ENCODE peak calls at places on chromosomes 13 and 19, in ten cellular contexts. One of them, this sample, is unnamed. For H3K36me3, the result is how much of the 10 kb centered on the place peaks cover.

GRCh38 chr19:6056282-6056741 is 54.0 kb downstream of the RFX2 start:
- DNase-seq in right lobe of liver: peak
- DNase-seq in H7: no peak
- DNase-seq in bronchial epithelial cell: no peak
- DNase-seq in SK-N-SH: no peak
- DNase-seq in pancreas: no peak
- DNase-seq in left lung: no peak
- DNase-seq in cardiac muscle cell: no peak
- DNase-seq in uterus: no peak
- DNase-seq in adrenal gland: no peak
- DNase-seq in this sample: no peak

GRCh38 chr13:50450279-50450678 is 393.2 kb downstream of the DLEU7 start:
- DNase-seq in cardiac muscle cell: no peak
- DNase-seq in left lung: no peak
- DNase-seq in uterus: no peak
- DNase-seq in pancreas: no peak
- DNase-seq in SK-N-SH: no peak
- DNase-seq in right lobe of liver: no peak
- DNase-seq in bronchial epithelial cell: no peak
- DNase-seq in adrenal gland: no peak
- DNase-seq in H7: no peak
- DNase-seq in this sample: no peak

GRCh38 chr13:42548731-42549554 is 25.0 kb upstream of the TNFSF11 start:
- DNase-seq in adrenal gland: no peak
- DNase-seq in left lung: no peak
- DNase-seq in H7: no peak
- DNase-seq in uterus: no peak
- DNase-seq in bronchial epithelial cell: no peak
- DNase-seq in right lobe of liver: peak
- DNase-seq in pancreas: no peak
- DNase-seq in cardiac muscle cell: no peak
- DNase-seq in SK-N-SH: no peak
- DNase-seq in this sample: no peak

GRCh38 chr19:1469936-1470863 is 8.8 kb downstream of the C19orf25 start:
- DNase-seq in H7: peak
- DNase-seq in adrenal gland: no peak
- DNase-seq in uterus: no peak
- DNase-seq in pancreas: peak
- DNase-seq in left lung: no peak
- DNase-seq in SK-N-SH: no peak
- DNase-seq in bronchial epithelial cell: peak
- DNase-seq in cardiac muscle cell: peak
- DNase-seq in right lobe of liver: no peak
- DNase-seq in this sample: no peak

GRCh38 chr13:107585466-107585865 is 629.9 kb downstream of the LIG4 start:
- DNase-seq in pancreas: peak
- DNase-seq in uterus: no peak
- DNase-seq in right lobe of liver: no peak
- DNase-seq in H7: no peak
- DNase-seq in bronchial epithelial cell: no peak
- DNase-seq in cardiac muscle cell: no peak
- DNase-seq in left lung: no peak
- DNase-seq in SK-N-SH: no peak
- DNase-seq in adrenal gland: no peak
- DNase-seq in this sample: no peak

GRCh38 chr13:32669030-32669646 is 82.9 kb downstream of the PDS5B start:
- DNase-seq in right lobe of liver: no peak
- DNase-seq in uterus: no peak
- DNase-seq in adrenal gland: no peak
- DNase-seq in left lung: no peak
- DNase-seq in SK-N-SH: peak
- DNase-seq in cardiac muscle cell: peak
- DNase-seq in H7: peak
- DNase-seq in pancreas: no peak
- DNase-seq in bronchial epithelial cell: peak
- DNase-seq in this sample: no peak

GRCh38 chr13:110616103-110617101 is 1.1 kb downstream of the NAXD start:
- DNase-seq in right lobe of liver: no peak
- DNase-seq in left lung: peak
- DNase-seq in cardiac muscle cell: no peak
- DNase-seq in pancreas: peak
- DNase-seq in uterus: no peak
- DNase-seq in bronchial epithelial cell: peak
- DNase-seq in adrenal gland: peak
- DNase-seq in SK-N-SH: peak
- DNase-seq in H7: peak
- DNase-seq in this sample: no peak

GRCh38 chr13:91652389-91652788 is 254.0 kb downstream of the GPC5 start:
- DNase-seq in adrenal gland: no peak
- DNase-seq in bronchial epithelial cell: peak
- DNase-seq in left lung: no peak
- DNase-seq in pancreas: no peak
- DNase-seq in SK-N-SH: no peak
- DNase-seq in right lobe of liver: no peak
- DNase-seq in H7: no peak
- DNase-seq in uterus: no peak
- DNase-seq in cardiac muscle cell: no peak
- DNase-seq in this sample: no peak

GRCh38 chr19:17334414-17335409 is at the start of gene ANO8:
- DNase-seq in pancreas: peak
- DNase-seq in cardiac muscle cell: peak
- DNase-seq in uterus: peak
- DNase-seq in SK-N-SH: peak
- DNase-seq in bronchial epithelial cell: peak
- DNase-seq in adrenal gland: peak
- DNase-seq in H7: peak
- DNase-seq in right lobe of liver: peak
- DNase-seq in left lung: peak
- DNase-seq in this sample: peak

GRCh38 chr13:50829896-50830295 is 13.6 kb downstream of the DLEU7 start:
- DNase-seq in adrenal gland: no peak
- DNase-seq in SK-N-SH: no peak
- DNase-seq in pancreas: no peak
- DNase-seq in right lobe of liver: no peak
- DNase-seq in left lung: no peak
- DNase-seq in uterus: no peak
- DNase-seq in H7: no peak
- DNase-seq in cardiac muscle cell: no peak
- DNase-seq in bronchial epithelial cell: peak
- DNase-seq in this sample: no peak

GRCh38 chr19:34962281-34962944 is 1.6 kb downstream of the ZNF792 start:
- DNase-seq in uterus: peak
- DNase-seq in right lobe of liver: no peak
- DNase-seq in left lung: no peak
- DNase-seq in pancreas: peak
- DNase-seq in adrenal gland: no peak
- DNase-seq in bronchial epithelial cell: no peak
- DNase-seq in H7: no peak
- DNase-seq in SK-N-SH: peak
- DNase-seq in cardiac muscle cell: no peak
- DNase-seq in this sample: no peak

GRCh38 chr13:36839281-36839680 is 20.3 kb downstream of the RFXAP start:
- DNase-seq in uterus: no peak
- DNase-seq in pancreas: no peak
- DNase-seq in cardiac muscle cell: no peak
- DNase-seq in adrenal gland: no peak
- DNase-seq in left lung: no peak
- DNase-seq in SK-N-SH: no peak
- DNase-seq in right lobe of liver: no peak
- DNase-seq in H7: no peak
- DNase-seq in bronchial epithelial cell: no peak
- DNase-seq in this sample: no peak

GRCh38 chr19:49338691-49339363 is 3.6 kb downstream of the CD37 start:
- DNase-seq in bronchial epithelial cell: peak
- DNase-seq in SK-N-SH: peak
- DNase-seq in right lobe of liver: peak
- DNase-seq in H7: peak
- DNase-seq in left lung: peak
- DNase-seq in uterus: peak
- DNase-seq in pancreas: peak
- DNase-seq in cardiac muscle cell: peak
- DNase-seq in adrenal gland: peak
- DNase-seq in this sample: no peak

GRCh38 chr13:99959538-99960230 is 11.9 kb downstream of the ZIC5 start:
- DNase-seq in right lobe of liver: no peak
- DNase-seq in SK-N-SH: no peak
- DNase-seq in cardiac muscle cell: peak
- DNase-seq in bronchial epithelial cell: no peak
- DNase-seq in uterus: no peak
- DNase-seq in pancreas: no peak
- DNase-seq in adrenal gland: no peak
- DNase-seq in H7: peak
- DNase-seq in left lung: no peak
- DNase-seq in this sample: no peak

GRCh38 chr13:32495429-32495828 is 43.2 kb downstream of the N4BP2L2 start:
- DNase-seq in adrenal gland: no peak
- DNase-seq in SK-N-SH: no peak
- DNase-seq in left lung: no peak
- DNase-seq in bronchial epithelial cell: no peak
- DNase-seq in cardiac muscle cell: no peak
- DNase-seq in pancreas: no peak
- DNase-seq in H7: no peak
- DNase-seq in right lobe of liver: no peak
- DNase-seq in uterus: no peak
- DNase-seq in this sample: no peak

GRCh38 chr13:84400711-84401110 is 518.4 kb upstream of the SLITRK1 start:
- DNase-seq in right lobe of liver: no peak
- DNase-seq in pancreas: no peak
- DNase-seq in bronchial epithelial cell: peak
- DNase-seq in cardiac muscle cell: no peak
- DNase-seq in adrenal gland: no peak
- DNase-seq in uterus: no peak
- DNase-seq in SK-N-SH: no peak
- DNase-seq in H7: no peak
- DNase-seq in left lung: no peak
- DNase-seq in this sample: peak

DNA sequence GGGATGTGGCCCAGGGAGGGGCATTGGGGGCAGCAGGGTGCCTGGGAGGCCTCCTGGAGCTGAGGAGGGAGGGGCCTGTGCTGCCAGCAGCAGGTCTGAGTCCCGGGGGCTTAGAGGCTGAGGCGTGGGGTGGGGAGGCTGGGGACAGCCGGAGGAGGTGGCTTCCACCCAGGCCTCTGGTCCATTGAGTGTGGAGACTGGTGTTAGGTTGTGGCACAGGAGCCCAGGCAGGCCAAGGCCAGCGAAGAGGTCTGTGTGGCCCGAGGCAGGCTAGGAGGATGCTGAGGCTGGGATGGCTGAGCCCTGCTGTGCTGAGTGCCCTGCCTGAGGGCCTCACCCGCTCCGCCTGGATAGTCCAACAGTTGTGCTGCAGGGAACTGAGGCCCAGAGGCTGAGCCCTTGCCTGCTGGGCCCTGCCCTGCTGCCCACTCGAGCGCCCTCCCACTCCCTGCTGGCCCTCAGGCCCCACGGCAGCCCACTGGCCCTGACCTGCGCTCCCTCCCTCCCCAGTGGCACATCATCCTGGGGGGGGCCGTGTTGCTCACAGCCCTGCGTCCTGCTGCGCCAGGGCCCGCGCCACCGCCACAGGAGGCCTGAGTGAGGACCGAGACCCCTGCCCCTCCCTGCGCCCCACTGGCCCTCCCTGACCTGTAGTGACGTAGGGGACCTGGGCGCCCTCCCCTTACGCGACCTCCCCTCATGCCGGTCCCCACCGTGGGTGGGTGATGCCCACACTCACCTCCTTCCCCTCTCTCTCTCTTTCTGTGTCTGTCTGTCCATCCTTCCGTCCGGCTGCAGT is 4.9 kb upstream of the GARIN5A start:
- DNase-seq in right lobe of liver: no peak
- DNase-seq in H7: no peak
- DNase-seq in adrenal gland: no peak
- DNase-seq in cardiac muscle cell: no peak
- DNase-seq in bronchial epithelial cell: no peak
- DNase-seq in SK-N-SH: no peak
- DNase-seq in uterus: no peak
- DNase-seq in pancreas: peak
- DNase-seq in left lung: no peak
- DNase-seq in this sample: no peak
- H3K36me3 ChIP-seq in right lobe of liver: under half
- H3K36me3 ChIP-seq in H7: under half
- H3K36me3 ChIP-seq in adrenal gland: under half
- H3K36me3 ChIP-seq in cardiac muscle cell: under half
- H3K36me3 ChIP-seq in bronchial epithelial cell: under half
- H3K36me3 ChIP-seq in SK-N-SH: under half
- H3K36me3 ChIP-seq in uterus: under half
- H3K36me3 ChIP-seq in pancreas: under half
- H3K36me3 ChIP-seq in left lung: under half
- H3K36me3 ChIP-seq in this sample: under half

DNA sequence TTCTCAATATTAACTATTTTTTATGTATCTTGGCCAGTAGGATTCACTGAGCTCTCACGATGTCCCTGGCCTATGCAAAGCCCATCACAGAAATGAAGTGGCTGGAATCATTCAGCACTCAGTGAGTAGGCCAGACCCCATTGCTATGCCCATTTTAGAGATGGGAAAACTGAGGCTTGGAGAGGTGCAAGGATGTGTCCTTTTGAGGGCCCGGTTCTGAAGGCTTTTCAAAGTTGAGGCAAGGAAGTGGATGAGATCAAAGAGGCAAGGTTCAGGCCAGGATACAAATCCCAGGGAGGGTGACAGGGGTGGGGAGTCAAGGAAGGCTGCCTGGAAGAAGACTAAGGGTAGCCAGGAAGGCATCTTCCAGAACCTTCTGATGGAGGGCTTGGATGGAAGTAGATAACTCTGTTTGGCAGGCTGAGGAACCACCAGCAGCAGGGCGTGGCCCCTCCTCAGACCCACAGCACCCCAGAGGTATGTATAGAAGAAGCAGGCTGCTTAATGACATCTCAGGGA is 18.8 kb upstream of the ERCC1 start:
- DNase-seq in SK-N-SH: no peak
- DNase-seq in adrenal gland: no peak
- DNase-seq in cardiac muscle cell: no peak
- DNase-seq in bronchial epithelial cell: no peak
- DNase-seq in H7: no peak
- DNase-seq in right lobe of liver: no peak
- DNase-seq in pancreas: no peak
- DNase-seq in left lung: no peak
- DNase-seq in uterus: no peak
- DNase-seq in this sample: no peak
- H3K4me3 ChIP-seq in SK-N-SH: no peak
- H3K4me3 ChIP-seq in adrenal gland: no peak
- H3K4me3 ChIP-seq in cardiac muscle cell: no peak
- H3K4me3 ChIP-seq in bronchial epithelial cell: no peak
- H3K4me3 ChIP-seq in H7: no peak
- H3K4me3 ChIP-seq in right lobe of liver: no peak
- H3K4me3 ChIP-seq in pancreas: no peak
- H3K4me3 ChIP-seq in left lung: no peak
- H3K4me3 ChIP-seq in uterus: no peak
- H3K4me3 ChIP-seq in this sample: no peak

GRCh38 chr19:2796659-2797266 is 11.5 kb downstream of the THOP1 start:
- DNase-seq in uterus: no peak
- DNase-seq in right lobe of liver: no peak
- DNase-seq in H7: no peak
- DNase-seq in bronchial epithelial cell: no peak
- DNase-seq in SK-N-SH: no peak
- DNase-seq in cardiac muscle cell: no peak
- DNase-seq in left lung: no peak
- DNase-seq in pancreas: no peak
- DNase-seq in adrenal gland: no peak
- DNase-seq in this sample: no peak
- H3K36me3 ChIP-seq in uterus: under half
- H3K36me3 ChIP-seq in right lobe of liver: under half
- H3K36me3 ChIP-seq in H7: under half
- H3K36me3 ChIP-seq in bronchial epithelial cell: under half
- H3K36me3 ChIP-seq in SK-N-SH: under half
- H3K36me3 ChIP-seq in cardiac muscle cell: under half
- H3K36me3 ChIP-seq in left lung: under half
- H3K36me3 ChIP-seq in pancreas: under half
- H3K36me3 ChIP-seq in adrenal gland: under half
- H3K36me3 ChIP-seq in this sample: under half

GRCh38 chr13:71860547-71861131 is 6.4 kb downstream of the DACH1 start:
- DNase-seq in H7: no peak
- DNase-seq in right lobe of liver: no peak
- DNase-seq in uterus: no peak
- DNase-seq in left lung: no peak
- DNase-seq in pancreas: no peak
- DNase-seq in adrenal gland: no peak
- DNase-seq in SK-N-SH: no peak
- DNase-seq in bronchial epithelial cell: no peak
- DNase-seq in cardiac muscle cell: no peak
- DNase-seq in this sample: no peak
- H3K4me3 ChIP-seq in H7: no peak
- H3K4me3 ChIP-seq in right lobe of liver: no peak
- H3K4me3 ChIP-seq in uterus: no peak
- H3K4me3 ChIP-seq in left lung: no peak
- H3K4me3 ChIP-seq in pancreas: no peak
- H3K4me3 ChIP-seq in adrenal gland: no peak
- H3K4me3 ChIP-seq in SK-N-SH: no peak
- H3K4me3 ChIP-seq in bronchial epithelial cell: no peak
- H3K4me3 ChIP-seq in cardiac muscle cell: no peak
- H3K4me3 ChIP-seq in this sample: no peak